ENCODE peak calls at places on chromosomes 16 and 17, in ten cellular contexts. J is esophagus muscularis mucosa, D is ovary, N is stomach, B is A549, C is suprapubic skin, V is K562, T is SK-N-SH, G is sigmoid colon, Y is transverse colon. A is an unnamed sample.

GRCh38 chr17:31392856-31393748 is 1.6 kb downstream of the RAB11FIP4 start:
- DNase-seq in Y (no peak), C (peak; percentile 68), B (no peak), N (peak; percentile 10), G (no peak), D (peak; percentile 7), J (peak; percentile 75), V (no peak), T (no peak), A (no peak)

GRCh38 chr16:29789775-29790182 is 772 bp upstream of the KIF22 start:
- DNase-seq in G (no peak), V (no peak), D (no peak), T (no peak), Y (peak; percentile 15), N (no peak), J (no peak), B (no peak), C (no peak), A (no peak)

GRCh38 chr16:73074399-73074798 is 26.5 kb upstream of the ZFHX3 start:
- DNase-seq in V (no peak), Y (no peak), N (no peak), J (no peak), T (no peak), D (no peak), G (no peak), C (no peak), B (no peak), A (no peak)

GRCh38 chr16:4176794-4177438 is 60.7 kb upstream of the ADCY9 start:
- DNase-seq in V (peak; percentile 29), J (no peak), B (peak; percentile 63), Y (peak; percentile 16), G (no peak), N (no peak), D (no peak), T (no peak), C (no peak), A (no peak)

GRCh38 chr17:31605761-31606160 is 214.3 kb downstream of the RAB11FIP4 start:
- DNase-seq in D (no peak), B (no peak), G (no peak), C (no peak), J (peak; percentile 12), V (no peak), N (no peak), Y (no peak), T (no peak), A (no peak)

GRCh38 chr16:56355221-56355620 is 70.1 kb downstream of the AMFR start:
- DNase-seq in Y (no peak), B (no peak), D (peak; percentile 11), V (no peak), C (peak; percentile 61), J (no peak), N (peak; percentile 20), G (peak; percentile 55), T (peak; percentile 12), A (peak; percentile 7)

GRCh38 chr16:873243-873661 is 72.7 kb upstream of the GNG13 start:
- DNase-seq in J (no peak), C (no peak), V (no peak), T (no peak), D (no peak), B (no peak), Y (no peak), N (no peak), G (no peak), A (no peak)

GRCh38 chr17:47962901-47963300 is 5.2 kb upstream of the PRR15L start:
- DNase-seq in G (no peak), C (no peak), B (no peak), Y (no peak), V (no peak), D (no peak), T (no peak), J (no peak), N (no peak), A (no peak)

GRCh38 chr16:12095275-12096161 is 119.0 kb downstream of the SNX29 start:
- DNase-seq in V (peak; percentile 76), B (peak; percentile 41), J (no peak), C (peak; percentile 80), D (peak; percentile 69), Y (peak; percentile 70), G (peak; percentile 83), N (peak; percentile 70), T (peak; percentile 76), A (peak; percentile 55)

GRCh38 chr16:11321662-11322061 is 23.6 kb upstream of the RMI2 start:
- DNase-seq in N (no peak), D (no peak), Y (no peak), B (no peak), G (no peak), C (no peak), J (no peak), V (no peak), T (no peak), A (no peak)

DNA sequence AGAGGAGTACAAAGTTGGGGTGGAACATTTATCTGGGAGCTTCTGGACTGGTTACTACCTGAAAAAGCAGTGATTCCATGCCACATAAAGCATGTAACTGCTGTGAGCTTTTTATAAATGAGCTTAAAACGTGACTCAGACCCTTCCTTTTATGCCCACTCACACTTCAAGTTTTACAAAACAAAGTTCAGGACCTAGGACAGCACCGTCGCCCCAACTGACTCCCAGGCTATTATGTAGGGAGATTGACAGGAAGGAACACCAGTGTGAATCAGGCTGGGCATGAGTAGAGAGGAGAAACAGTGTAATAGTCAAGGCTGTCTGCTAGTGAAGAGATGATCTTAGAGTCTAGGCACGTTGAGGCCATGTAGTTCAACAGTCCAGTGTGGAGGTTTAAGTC is 91.6 kb upstream of the DNAH9 start:
- DNase-seq in B (peak; percentile 9), Y (no peak), C (no peak), J (no peak), N (no peak), D (no peak), V (no peak), G (no peak), T (no peak), A (no peak)
- TF ChIP-seq EP300 in B (no peak), Y (no peak), C (no peak), J (no peak), N (no peak), D (no peak), V (no peak), G (no peak), T (no peak), A (no peak)

GRCh38 chr16:58286280-58286679 is 8.5 kb downstream of the PRSS54 start:
- DNase-seq in D (no peak), N (no peak), J (no peak), T (no peak), Y (no peak), G (no peak), V (no peak), B (no peak), C (no peak), A (no peak)

GRCh38 chr16:58280146-58280845 is 14.5 kb downstream of the PRSS54 start:
- DNase-seq in D (no peak), V (no peak), Y (no peak), B (no peak), C (no peak), J (no peak), T (no peak), G (no peak), N (no peak), A (no peak)

GRCh38 chr16:58284021-58284420 is 10.8 kb downstream of the PRSS54 start:
- DNase-seq in J (no peak), T (no peak), B (no peak), D (no peak), C (no peak), G (no peak), V (no peak), Y (no peak), N (no peak), A (no peak)

GRCh38 chr16:58284488-58284887 is 10.3 kb downstream of the PRSS54 start:
- DNase-seq in Y (no peak), G (no peak), J (no peak), N (no peak), D (no peak), V (no peak), C (no peak), T (no peak), B (no peak), A (no peak)

GRCh38 chr16:58280846-58281301 is 14.0 kb downstream of the PRSS54 start:
- DNase-seq in T (no peak), D (no peak), B (no peak), V (no peak), Y (no peak), G (no peak), J (no peak), N (peak; percentile 67), C (no peak), A (no peak)
- TF ChIP-seq EP300 in T (no peak), D (no peak), B (no peak), V (no peak), Y (no peak), G (no peak), J (no peak), N (no peak), C (no peak), A (no peak)

GRCh38 chr16:19776147-19776546 is 58.1 kb downstream of the IQCK start:
- DNase-seq in J (no peak), T (no peak), Y (no peak), C (no peak), D (no peak), G (no peak), V (no peak), B (no peak), N (no peak), A (no peak)
- TF ChIP-seq EP300 in J (no peak), T (no peak), Y (no peak), C (no peak), D (no peak), G (no peak), V (no peak), B (no peak), N (no peak), A (no peak)

GRCh38 chr17:35132816-35133550 is 9.1 kb downstream of the NLE1 start:
- DNase-seq in Y (no peak), C (no peak), B (no peak), N (no peak), J (no peak), D (no peak), T (no peak), G (no peak), V (no peak), A (no peak)

GRCh38 chr17:35132099-35132498 is 10.0 kb downstream of the NLE1 start:
- DNase-seq in V (no peak), T (no peak), J (no peak), G (no peak), B (no peak), N (no peak), D (no peak), Y (peak; percentile 14), C (no peak), A (no peak)

GRCh38 chr17:35138218-35138617 is 3.9 kb downstream of the NLE1 start:
- DNase-seq in N (no peak), B (no peak), D (no peak), C (no peak), G (no peak), J (no peak), T (no peak), Y (no peak), V (no peak), A (no peak)

GRCh38 chr17:35130392-35130791 is 9.0 kb downstream of the FNDC8 start:
- DNase-seq in V (no peak), B (no peak), N (no peak), T (no peak), G (no peak), J (no peak), C (no peak), Y (no peak), D (no peak), A (no peak)

DNA sequence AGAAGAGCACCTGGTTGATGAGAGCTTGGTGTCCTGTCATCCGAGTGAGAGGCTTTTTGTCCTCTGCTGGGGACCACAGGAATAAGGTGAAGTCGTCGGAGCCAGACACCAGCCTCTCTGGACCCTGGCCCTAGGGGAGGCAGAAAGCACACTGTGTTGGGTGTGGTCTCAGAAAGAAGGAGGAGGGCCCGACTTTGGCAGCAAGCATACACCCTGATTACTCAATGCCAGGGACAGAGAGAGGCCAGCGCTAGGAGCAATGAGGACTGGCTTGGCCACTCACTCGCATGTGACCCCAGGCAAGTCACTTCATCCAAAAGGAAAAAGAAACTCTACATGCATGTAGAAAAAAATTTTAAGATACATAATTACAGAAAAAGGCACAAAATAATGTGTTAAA is 6.8 kb downstream of the NLE1 start:
- DNase-seq in V (no peak), J (no peak), D (no peak), N (no peak), C (no peak), G (no peak), Y (no peak), T (no peak), B (no peak), A (no peak)
- TF ChIP-seq EP300 in V (no peak), J (no peak), D (no peak), N (no peak), C (no peak), G (no peak), Y (no peak), T (no peak), B (no peak), A (no peak)

A was measured in tibial nerve.